ENCODE peak calls at places on chromosomes 2 and 18, in five cellular contexts. One of them, this sample, is unnamed.

GRCh38 chr2:80348078-80348477 is 43.5 kb upstream of the LRRTM1 start:
- DNase-seq in SK-N-DZ: no peak
- DNase-seq in dorsolateral prefrontal cortex: no peak
- DNase-seq in left cardiac atrium: no peak
- DNase-seq in NCI-H748 treated with DMSO at 0.1 percent for 48 hours: no peak
- DNase-seq in this sample: no peak

GRCh38 chr2:240298316-240298790 is 137.1 kb upstream of the GPC1 start:
- DNase-seq in left cardiac atrium: no peak
- DNase-seq in SK-N-DZ: no peak
- DNase-seq in NCI-H748 treated with DMSO at 0.1 percent for 48 hours: no peak
- DNase-seq in dorsolateral prefrontal cortex: no peak
- DNase-seq in this sample: no peak

GRCh38 chr2:61597300-61598289 is 59.4 kb upstream of the XPO1 start:
- DNase-seq in left cardiac atrium: no peak
- DNase-seq in SK-N-DZ: no peak
- DNase-seq in NCI-H748 treated with DMSO at 0.1 percent for 48 hours: no peak
- DNase-seq in dorsolateral prefrontal cortex: no peak
- DNase-seq in this sample: no peak

GRCh38 chr18:3872651-3873050 is 422.7 kb downstream of the TGIF1 start:
- DNase-seq in SK-N-DZ: no peak
- DNase-seq in dorsolateral prefrontal cortex: no peak
- DNase-seq in left cardiac atrium: no peak
- DNase-seq in NCI-H748 treated with DMSO at 0.1 percent for 48 hours: no peak
- DNase-seq in this sample: no peak

GRCh38 chr2:141439524-141439923 is 691.3 kb downstream of the LRP1B start:
- DNase-seq in left cardiac atrium: no peak
- DNase-seq in NCI-H748 treated with DMSO at 0.1 percent for 48 hours: no peak
- DNase-seq in SK-N-DZ: no peak
- DNase-seq in dorsolateral prefrontal cortex: no peak
- DNase-seq in this sample: no peak

GRCh38 chr2:56185582-56186046 is 1.8 kb downstream of the CCDC85A start:
- DNase-seq in SK-N-DZ: no peak
- DNase-seq in NCI-H748 treated with DMSO at 0.1 percent for 48 hours: peak; percentile 12
- DNase-seq in left cardiac atrium: peak; percentile 70
- DNase-seq in dorsolateral prefrontal cortex: peak; percentile 51
- DNase-seq in this sample: no peak

GRCh38 chr18:8424917-8425725 is 184.1 kb upstream of the RAB12 start:
- DNase-seq in dorsolateral prefrontal cortex: no peak
- DNase-seq in left cardiac atrium: no peak
- DNase-seq in NCI-H748 treated with DMSO at 0.1 percent for 48 hours: no peak
- DNase-seq in SK-N-DZ: peak; percentile 46
- DNase-seq in this sample: no peak

GRCh38 chr2:121335294-121336290 is 50.6 kb upstream of the TFCP2L1 start:
- DNase-seq in left cardiac atrium: no peak
- DNase-seq in SK-N-DZ: no peak
- DNase-seq in NCI-H748 treated with DMSO at 0.1 percent for 48 hours: no peak
- DNase-seq in dorsolateral prefrontal cortex: no peak
- DNase-seq in this sample: no peak

GRCh38 chr2:25168256-25169072 is at the start of gene POMC:
- DNase-seq in left cardiac atrium: peak; percentile 35
- DNase-seq in NCI-H748 treated with DMSO at 0.1 percent for 48 hours: peak; percentile 35
- DNase-seq in SK-N-DZ: no peak
- DNase-seq in dorsolateral prefrontal cortex: no peak
- DNase-seq in this sample: no peak

GRCh38 chr2:119376810-119377209 is 10.0 kb downstream of the DBI start:
- DNase-seq in NCI-H748 treated with DMSO at 0.1 percent for 48 hours: no peak
- DNase-seq in SK-N-DZ: no peak
- DNase-seq in left cardiac atrium: no peak
- DNase-seq in dorsolateral prefrontal cortex: no peak
- DNase-seq in this sample: no peak

GRCh38 chr2:195613922-195614321 is 43.1 kb upstream of the SLC39A10 start:
- DNase-seq in dorsolateral prefrontal cortex: no peak
- DNase-seq in left cardiac atrium: no peak
- DNase-seq in SK-N-DZ: peak; percentile 11
- DNase-seq in NCI-H748 treated with DMSO at 0.1 percent for 48 hours: no peak
- DNase-seq in this sample: no peak